ENCODE peak calls at places on chromosome 20, in nine cellular contexts. O is NCI-H2081; F is stimulated activated CD4-positive, alpha-beta T cell treated with anti-CD3 and anti-CD28 coated beads, Interleukin-15, amount 100 ng/mL, for 1 hour; J is HuH-7; D is HT1080; Y is AG08396; S is activated CD4-positive, alpha-beta T cell treated with anti-CD3 and anti-CD28 coated beads, Interleukin-2, amount 50 U/mL, for 1 hour; M is NCI-H1436; C is NCI-H1105 treated with DMSO at 0.1 percent for 48 hours. G is an unnamed sample.

GRCh38 chr20:62741701-62742491 is 33.3 kb downstream of the NTSR1 start:
- DNase-seq in O (no peak), F (no peak), J (no peak), D (no peak), Y (no peak), S (no peak), M (no peak), C (no peak), G (no peak)

GRCh38 chr20:45419188-45420091 is 3.5 kb downstream of the PIGT start:
- DNase-seq in O (peak), F (no peak), J (no peak), D (peak), Y (peak), S (no peak), M (peak), C (peak), G (peak)

GRCh38 chr20:53343433-53343832 is 250.2 kb downstream of the ZNF217 start:
- DNase-seq in O (peak), F (no peak), J (no peak), D (no peak), Y (no peak), S (no peak), M (no peak), C (peak), G (no peak)

GRCh38 chr20:3660262-3661059 is 2.7 kb downstream of the GFRA4 start:
- DNase-seq in O (no peak), F (no peak), J (no peak), D (no peak), Y (no peak), S (no peak), M (no peak), C (no peak), G (no peak)

GRCh38 chr20:63007722-63008488 is 1.1 kb upstream of the BHLHE23 start:
- DNase-seq in O (no peak), F (no peak), J (no peak), D (no peak), Y (no peak), S (no peak), M (no peak), C (no peak), G (no peak)

GRCh38 chr20:31722388-31723281 is at the start of gene BCL2L1:
- DNase-seq in O (peak), F (peak), J (peak), D (peak), Y (peak), S (peak), M (peak), C (peak), G (peak)

GRCh38 chr20:57320358-57320757 is 9.2 kb upstream of the SPO11 start:
- DNase-seq in O (no peak), F (no peak), J (no peak), D (no peak), Y (no peak), S (no peak), M (no peak), C (no peak), G (no peak)

GRCh38 chr20:4375881-4376280 is 345.8 kb upstream of the PRND start:
- DNase-seq in O (no peak), F (no peak), J (no peak), D (peak), Y (peak), S (no peak), M (no peak), C (no peak), G (no peak)

GRCh38 chr20:64138276-64138815 is 25.9 kb upstream of the MYT1 start:
- DNase-seq in O (no peak), F (no peak), J (no peak), D (no peak), Y (no peak), S (no peak), M (no peak), C (no peak), G (no peak)

GRCh38 chr20:33250666-33251065 is 14.9 kb downstream of the BPIFA1 start:
- DNase-seq in O (no peak), F (no peak), J (no peak), D (no peak), Y (no peak), S (no peak), M (peak), C (no peak), G (no peak)

GRCh38 chr20:48772183-48772976 is 55.4 kb downstream of the PREX1 start:
- DNase-seq in O (no peak), F (no peak), J (no peak), D (no peak), Y (no peak), S (no peak), M (no peak), C (no peak), G (no peak)

GRCh38 chr20:53937929-53938367 is 132.4 kb downstream of the BCAS1 start:
- DNase-seq in O (no peak), F (no peak), J (no peak), D (no peak), Y (no peak), S (no peak), M (no peak), C (no peak), G (no peak)

GRCh38 chr20:12927489-12927888 is 81.3 kb upstream of the SPTLC3 start:
- DNase-seq in O (no peak), F (no peak), J (no peak), D (peak), Y (no peak), S (no peak), M (no peak), C (no peak), G (no peak)

GRCh38 chr20:57934007-57934805 is 224.4 kb upstream of the PMEPA1 start:
- DNase-seq in O (peak), F (no peak), J (no peak), D (peak), Y (no peak), S (no peak), M (no peak), C (no peak), G (no peak)

GRCh38 chr20:23626040-23626620 is 11.6 kb downstream of the CST3 start:
- DNase-seq in O (no peak), F (no peak), J (no peak), D (no peak), Y (no peak), S (no peak), M (no peak), C (no peak), G (no peak)

GRCh38 chr20:57660510-57661199 is 40.4 kb upstream of the ZBP1 start:
- DNase-seq in O (no peak), F (no peak), J (no peak), D (no peak), Y (no peak), S (peak), M (no peak), C (no peak), G (peak)

GRCh38 chr20:20211988-20212518 is 155.9 kb upstream of the INSM1 start:
- DNase-seq in O (peak), F (no peak), J (no peak), D (no peak), Y (no peak), S (no peak), M (no peak), C (no peak), G (no peak)

GRCh38 chr20:14996883-14997672 is 659.7 kb upstream of the FLRT3 start:
- DNase-seq in O (no peak), F (no peak), J (no peak), D (peak), Y (no peak), S (no peak), M (no peak), C (no peak), G (no peak)

GRCh38 chr20:63070301-63070625 is 63.5 kb upstream of the BHLHE23 start:
- DNase-seq in O (no peak), F (no peak), J (no peak), D (no peak), Y (no peak), S (no peak), M (no peak), C (no peak), G (no peak)

GRCh38 chr20:19964289-19965263 is 52.6 kb upstream of the NAA20 start:
- DNase-seq in O (no peak), F (no peak), J (peak), D (peak), Y (peak), S (no peak), M (no peak), C (no peak), G (no peak)

GRCh38 chr20:3966571-3966970 is 48.8 kb downstream of the RNF24 start:
- DNase-seq in O (no peak), F (no peak), J (no peak), D (no peak), Y (no peak), S (no peak), M (no peak), C (no peak), G (no peak)